ENCODE peak calls at places on chromosome 15, in ten cellular contexts. H is iris pigment epithelial cell; P is NCI-H460; A is heart left ventricle; O is A549; U is stimulated activated CD4-positive, alpha-beta T cell treated with anti-CD3 and anti-CD28 coated beads, Interleukin-15, amount 100 ng/mL, for 1 hour; B is stimulated activated CD8-positive, alpha-beta memory T cell treated with anti-CD3 and anti-CD28 coated beads, Interleukin-15, amount 100 ng/mL, for 24 hours; X is ELR; Y is A172; N is non-pigmented ciliary epithelial cell. G is an unnamed sample.

GRCh38 chr15:70060214-70061085 is 37.3 kb downstream of the TLE3 start:
- DNase-seq in H (no peak), P (no peak), A (no peak), O (no peak), U (no peak), B (no peak), X (no peak), Y (no peak), N (no peak), G (peak)

GRCh38 chr15:92821491-92822116 is 78.5 kb upstream of the CHD2 start:
- DNase-seq in H (peak), P (no peak), A (no peak), O (no peak), U (no peak), B (no peak), X (peak), Y (peak), N (no peak), G (no peak)

GRCh38 chr15:46865155-46865554 is 852.1 kb upstream of the SEMA6D start:
- DNase-seq in H (no peak), P (no peak), A (no peak), O (no peak), U (no peak), B (no peak), X (no peak), Y (no peak), N (no peak), G (no peak)

GRCh38 chr15:70902105-70902504 is 9.5 kb downstream of the LRRC49 start:
- DNase-seq in H (peak), P (peak), A (no peak), O (no peak), U (no peak), B (no peak), X (peak), Y (peak), N (peak), G (no peak)

GRCh38 chr15:51098331-51098619 is 3.6 kb upstream of the TNFAIP8L3 start:
- DNase-seq in H (no peak), P (no peak), A (no peak), O (no peak), U (no peak), B (no peak), X (no peak), Y (no peak), N (no peak), G (no peak)

GRCh38 chr15:83889995-83890394 is 236.1 kb downstream of the ADAMTSL3 start:
- DNase-seq in H (no peak), P (no peak), A (no peak), O (no peak), U (no peak), B (no peak), X (no peak), Y (no peak), N (no peak), G (no peak)

GRCh38 chr15:48811325-48811938 is 563 bp upstream of the CEP152 start:
- DNase-seq in H (no peak), P (no peak), A (no peak), O (no peak), U (no peak), B (no peak), X (peak), Y (no peak), N (no peak), G (no peak)

GRCh38 chr15:77144492-77145070 is 73.7 kb upstream of the TSPAN3 start:
- DNase-seq in H (peak), P (no peak), A (no peak), O (no peak), U (no peak), B (no peak), X (peak), Y (peak), N (peak), G (no peak)

GRCh38 chr15:55873024-55873745 is 120.2 kb downstream of the NEDD4 start:
- DNase-seq in H (peak), P (no peak), A (no peak), O (no peak), U (no peak), B (no peak), X (no peak), Y (peak), N (no peak), G (no peak)

GRCh38 chr15:96264351-96264798 is 66.1 kb upstream of the NR2F2 start:
- DNase-seq in H (no peak), P (no peak), A (no peak), O (no peak), U (no peak), B (no peak), X (no peak), Y (no peak), N (no peak), G (no peak)

GRCh38 chr15:46304320-46304719 is 669.5 kb downstream of the SQOR start:
- DNase-seq in H (no peak), P (peak), A (no peak), O (peak), U (no peak), B (no peak), X (peak), Y (peak), N (no peak), G (no peak)